ENCODE peak calls at places on chromosomes 4 and X, in nine cellular contexts. One of them, this sample, is unnamed.

GRCh38 chr4:94678896-94679295 is 78.9 kb upstream of the BMPR1B start:
- DNase-seq in aorta: no peak
- DNase-seq in GM23248: peak; percentile 89
- DNase-seq in transverse colon: no peak
- DNase-seq in gastrocnemius medialis: no peak
- DNase-seq in astrocyte: peak; percentile 43
- DNase-seq in mesenchymal stem cell: no peak
- DNase-seq in CD8-positive, alpha-beta T cell: no peak
- DNase-seq in heart left ventricle: no peak
- DNase-seq in this sample: no peak

GRCh38 chr4:3037957-3038451 is 36.3 kb downstream of the HTT-AS start:
- DNase-seq in aorta: peak; percentile 78
- DNase-seq in GM23248: peak; percentile 31
- DNase-seq in transverse colon: no peak
- DNase-seq in gastrocnemius medialis: peak; percentile 36
- DNase-seq in astrocyte: no peak
- DNase-seq in mesenchymal stem cell: no peak
- DNase-seq in CD8-positive, alpha-beta T cell: no peak
- DNase-seq in heart left ventricle: peak; percentile 89
- DNase-seq in this sample: no peak

GRCh38 chrX:49157194-49157593 is 5.4 kb upstream of the MAGIX start:
- DNase-seq in aorta: peak; percentile 53
- DNase-seq in GM23248: no peak
- DNase-seq in transverse colon: no peak
- DNase-seq in gastrocnemius medialis: no peak
- DNase-seq in astrocyte: no peak
- DNase-seq in mesenchymal stem cell: no peak
- DNase-seq in CD8-positive, alpha-beta T cell: no peak
- DNase-seq in heart left ventricle: no peak
- DNase-seq in this sample: no peak

GRCh38 chr4:106898621-106899230 is 137.4 kb downstream of the DKK2 start:
- DNase-seq in aorta: no peak
- DNase-seq in GM23248: peak; percentile 84
- DNase-seq in transverse colon: peak; percentile 12
- DNase-seq in gastrocnemius medialis: no peak
- DNase-seq in astrocyte: peak; percentile 25
- DNase-seq in mesenchymal stem cell: peak; percentile 60
- DNase-seq in CD8-positive, alpha-beta T cell: no peak
- DNase-seq in heart left ventricle: no peak
- DNase-seq in this sample: no peak

GRCh38 chr4:681736-682451 is 7.1 kb downstream of the SLC49A3 start:
- DNase-seq in aorta: peak; percentile 77
- DNase-seq in GM23248: no peak
- DNase-seq in transverse colon: peak; percentile 90
- DNase-seq in gastrocnemius medialis: no peak
- DNase-seq in astrocyte: no peak
- DNase-seq in mesenchymal stem cell: no peak
- DNase-seq in CD8-positive, alpha-beta T cell: peak; percentile 43
- DNase-seq in heart left ventricle: peak; percentile 37
- DNase-seq in this sample: no peak

GRCh38 chrX:45850197-45850774 is 649.6 kb upstream of the DIPK2B start:
- DNase-seq in aorta: no peak
- DNase-seq in GM23248: peak; percentile 27
- DNase-seq in transverse colon: no peak
- DNase-seq in gastrocnemius medialis: no peak
- DNase-seq in astrocyte: peak; percentile 18
- DNase-seq in mesenchymal stem cell: peak; percentile 36
- DNase-seq in CD8-positive, alpha-beta T cell: peak; percentile 20
- DNase-seq in heart left ventricle: no peak
- DNase-seq in this sample: peak; percentile 0

GRCh38 chr4:142925161-142925560 is 79.1 kb upstream of the INPP4B start:
- DNase-seq in aorta: no peak
- DNase-seq in GM23248: peak; percentile 68
- DNase-seq in transverse colon: no peak
- DNase-seq in gastrocnemius medialis: no peak
- DNase-seq in astrocyte: peak; percentile 2
- DNase-seq in mesenchymal stem cell: no peak
- DNase-seq in CD8-positive, alpha-beta T cell: no peak
- DNase-seq in heart left ventricle: no peak
- DNase-seq in this sample: no peak

GRCh38 chr4:123841431-123842121 is 445.0 kb downstream of the SPRY1 start:
- DNase-seq in aorta: no peak
- DNase-seq in GM23248: no peak
- DNase-seq in transverse colon: no peak
- DNase-seq in gastrocnemius medialis: no peak
- DNase-seq in astrocyte: no peak
- DNase-seq in mesenchymal stem cell: peak; percentile 45
- DNase-seq in CD8-positive, alpha-beta T cell: no peak
- DNase-seq in heart left ventricle: no peak
- DNase-seq in this sample: no peak

GRCh38 chr4:86344127-86344526 is 15.7 kb downstream of the MAPK10 start:
- DNase-seq in aorta: no peak
- DNase-seq in GM23248: no peak
- DNase-seq in transverse colon: no peak
- DNase-seq in gastrocnemius medialis: no peak
- DNase-seq in astrocyte: no peak
- DNase-seq in mesenchymal stem cell: no peak
- DNase-seq in CD8-positive, alpha-beta T cell: no peak
- DNase-seq in heart left ventricle: no peak
- DNase-seq in this sample: no peak

GRCh38 chr4:86334020-86334750 is 25.7 kb downstream of the MAPK10 start:
- DNase-seq in aorta: no peak
- DNase-seq in GM23248: no peak
- DNase-seq in transverse colon: no peak
- DNase-seq in gastrocnemius medialis: no peak
- DNase-seq in astrocyte: no peak
- DNase-seq in mesenchymal stem cell: no peak
- DNase-seq in CD8-positive, alpha-beta T cell: no peak
- DNase-seq in heart left ventricle: no peak
- DNase-seq in this sample: no peak

GRCh38 chr4:86338521-86338920 is 21.3 kb downstream of the MAPK10 start:
- DNase-seq in aorta: no peak
- DNase-seq in GM23248: peak; percentile 43
- DNase-seq in transverse colon: no peak
- DNase-seq in gastrocnemius medialis: no peak
- DNase-seq in astrocyte: peak; percentile 36
- DNase-seq in mesenchymal stem cell: no peak
- DNase-seq in CD8-positive, alpha-beta T cell: no peak
- DNase-seq in heart left ventricle: no peak
- DNase-seq in this sample: no peak

GRCh38 chr4:86333236-86333635 is 26.6 kb downstream of the MAPK10 start:
- DNase-seq in aorta: no peak
- DNase-seq in GM23248: peak; percentile 31
- DNase-seq in transverse colon: no peak
- DNase-seq in gastrocnemius medialis: no peak
- DNase-seq in astrocyte: no peak
- DNase-seq in mesenchymal stem cell: no peak
- DNase-seq in CD8-positive, alpha-beta T cell: no peak
- DNase-seq in heart left ventricle: no peak
- DNase-seq in this sample: no peak

DNA sequence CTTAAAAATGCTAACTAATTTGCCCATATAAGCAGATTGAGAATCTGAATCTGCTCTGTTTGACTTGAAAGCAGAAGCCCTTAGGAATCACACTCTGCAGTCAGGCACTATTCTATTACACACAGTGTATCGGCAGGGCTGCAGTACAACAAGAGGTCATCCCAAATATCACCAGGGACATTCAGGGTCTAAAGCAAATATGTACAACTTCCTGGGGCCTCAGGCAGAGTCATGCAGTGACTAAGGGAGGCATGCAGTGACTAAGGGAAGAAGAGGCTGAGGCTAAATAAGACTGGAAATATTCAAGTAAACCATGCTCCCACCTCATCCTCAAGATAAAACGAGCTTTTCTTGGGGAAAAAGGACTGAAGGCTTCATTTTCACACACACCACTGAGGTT is 20.9 kb downstream of the MAPK10 start:
- DNase-seq in aorta: no peak
- DNase-seq in GM23248: peak; percentile 95
- DNase-seq in transverse colon: no peak
- DNase-seq in gastrocnemius medialis: no peak
- DNase-seq in astrocyte: peak; percentile 93
- DNase-seq in mesenchymal stem cell: peak; percentile 93
- DNase-seq in CD8-positive, alpha-beta T cell: no peak
- DNase-seq in heart left ventricle: no peak
- DNase-seq in this sample: no peak
- H3K27ac ChIP-seq in aorta: no peak overlapping the region
- H3K27ac ChIP-seq in GM23248: peak overlapping the region; percentile 58
- H3K27ac ChIP-seq in transverse colon: no peak overlapping the region
- H3K27ac ChIP-seq in gastrocnemius medialis: no peak overlapping the region
- H3K27ac ChIP-seq in astrocyte: peak overlapping the region; percentile 65
- H3K27ac ChIP-seq in mesenchymal stem cell: peak overlapping the region; percentile 54
- H3K27ac ChIP-seq in CD8-positive, alpha-beta T cell: no peak overlapping the region
- H3K27ac ChIP-seq in heart left ventricle: no peak overlapping the region
- H3K27ac ChIP-seq in this sample: no peak overlapping the region

DNA sequence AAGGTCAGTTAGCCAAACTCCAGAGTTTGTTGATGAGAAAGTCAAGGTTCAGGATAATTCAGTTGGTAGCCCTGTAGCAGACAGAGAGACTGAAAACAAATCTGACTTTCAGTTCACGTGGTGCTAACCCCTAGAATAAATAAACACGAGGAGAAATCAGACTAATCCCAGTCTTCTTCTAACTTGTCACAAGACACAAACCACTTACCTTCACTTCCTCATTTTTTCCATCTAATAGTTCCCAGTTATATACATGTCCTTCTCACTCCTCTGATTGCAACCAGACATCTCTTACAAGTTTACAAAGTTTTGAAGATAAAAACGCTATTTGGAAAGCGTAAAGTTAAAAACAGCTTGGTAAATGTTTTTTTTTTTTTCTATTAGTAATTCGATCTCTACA is 7.7 kb downstream of the TLR7 start:
- DNase-seq in aorta: no peak
- DNase-seq in GM23248: no peak
- DNase-seq in transverse colon: no peak
- DNase-seq in gastrocnemius medialis: no peak
- DNase-seq in astrocyte: no peak
- DNase-seq in mesenchymal stem cell: peak; percentile 6
- DNase-seq in CD8-positive, alpha-beta T cell: no peak
- DNase-seq in heart left ventricle: no peak
- DNase-seq in this sample: no peak
- H3K27ac ChIP-seq in aorta: no peak overlapping the region
- H3K27ac ChIP-seq in GM23248: no peak overlapping the region
- H3K27ac ChIP-seq in transverse colon: no peak overlapping the region
- H3K27ac ChIP-seq in gastrocnemius medialis: no peak overlapping the region
- H3K27ac ChIP-seq in astrocyte: no peak overlapping the region
- H3K27ac ChIP-seq in mesenchymal stem cell: no peak overlapping the region
- H3K27ac ChIP-seq in CD8-positive, alpha-beta T cell: no peak overlapping the region
- H3K27ac ChIP-seq in heart left ventricle: no peak overlapping the region
- H3K27ac ChIP-seq in this sample: no peak overlapping the region

GRCh38 chr4:76634239-76634638 is 199.2 kb downstream of the SHROOM3 start:
- DNase-seq in aorta: no peak
- DNase-seq in GM23248: peak; percentile 84
- DNase-seq in transverse colon: no peak
- DNase-seq in gastrocnemius medialis: no peak
- DNase-seq in astrocyte: peak; percentile 77
- DNase-seq in mesenchymal stem cell: peak; percentile 88
- DNase-seq in CD8-positive, alpha-beta T cell: no peak
- DNase-seq in heart left ventricle: no peak
- DNase-seq in this sample: no peak

GRCh38 chr4:76639292-76639691 is 204.3 kb downstream of the SHROOM3 start:
- DNase-seq in aorta: no peak
- DNase-seq in GM23248: peak; percentile 70
- DNase-seq in transverse colon: no peak
- DNase-seq in gastrocnemius medialis: no peak
- DNase-seq in astrocyte: no peak
- DNase-seq in mesenchymal stem cell: no peak
- DNase-seq in CD8-positive, alpha-beta T cell: no peak
- DNase-seq in heart left ventricle: no peak
- DNase-seq in this sample: no peak

GRCh38 chr4:76641351-76641750 is 206.3 kb downstream of the SHROOM3 start:
- DNase-seq in aorta: no peak
- DNase-seq in GM23248: no peak
- DNase-seq in transverse colon: no peak
- DNase-seq in gastrocnemius medialis: no peak
- DNase-seq in astrocyte: no peak
- DNase-seq in mesenchymal stem cell: no peak
- DNase-seq in CD8-positive, alpha-beta T cell: no peak
- DNase-seq in heart left ventricle: no peak
- DNase-seq in this sample: no peak

GRCh38 chr4:76640252-76640925 is 205.4 kb downstream of the SHROOM3 start:
- DNase-seq in aorta: no peak
- DNase-seq in GM23248: no peak
- DNase-seq in transverse colon: no peak
- DNase-seq in gastrocnemius medialis: no peak
- DNase-seq in astrocyte: no peak
- DNase-seq in mesenchymal stem cell: no peak
- DNase-seq in CD8-positive, alpha-beta T cell: no peak
- DNase-seq in heart left ventricle: no peak
- DNase-seq in this sample: no peak

GRCh38 chr4:76637704-76638361 is 202.8 kb downstream of the SHROOM3 start:
- DNase-seq in aorta: no peak
- DNase-seq in GM23248: peak; percentile 73
- DNase-seq in transverse colon: no peak
- DNase-seq in gastrocnemius medialis: no peak
- DNase-seq in astrocyte: no peak
- DNase-seq in mesenchymal stem cell: no peak
- DNase-seq in CD8-positive, alpha-beta T cell: no peak
- DNase-seq in heart left ventricle: no peak
- DNase-seq in this sample: no peak
- H3K27ac ChIP-seq in aorta: peak overlapping the region; percentile 86
- H3K27ac ChIP-seq in GM23248: peak overlapping the region; percentile 58
- H3K27ac ChIP-seq in transverse colon: no peak overlapping the region
- H3K27ac ChIP-seq in gastrocnemius medialis: no peak overlapping the region
- H3K27ac ChIP-seq in astrocyte: no peak overlapping the region
- H3K27ac ChIP-seq in mesenchymal stem cell: no peak overlapping the region
- H3K27ac ChIP-seq in CD8-positive, alpha-beta T cell: no peak overlapping the region
- H3K27ac ChIP-seq in heart left ventricle: no peak overlapping the region
- H3K27ac ChIP-seq in this sample: no peak overlapping the region

GRCh38 chr4:186845137-186845842 is 121.6 kb upstream of the FAT1 start:
- DNase-seq in aorta: peak; percentile 75
- DNase-seq in GM23248: peak; percentile 87
- DNase-seq in transverse colon: peak; percentile 25
- DNase-seq in gastrocnemius medialis: no peak
- DNase-seq in astrocyte: peak; percentile 96
- DNase-seq in mesenchymal stem cell: peak; percentile 95
- DNase-seq in CD8-positive, alpha-beta T cell: no peak
- DNase-seq in heart left ventricle: no peak
- DNase-seq in this sample: no peak

GRCh38 chr4:186848437-186848836 is 124.8 kb upstream of the FAT1 start:
- DNase-seq in aorta: no peak
- DNase-seq in GM23248: no peak
- DNase-seq in transverse colon: no peak
- DNase-seq in gastrocnemius medialis: no peak
- DNase-seq in astrocyte: no peak
- DNase-seq in mesenchymal stem cell: no peak
- DNase-seq in CD8-positive, alpha-beta T cell: no peak
- DNase-seq in heart left ventricle: no peak
- DNase-seq in this sample: no peak

GRCh38 chr4:186851291-186852077 is 127.8 kb upstream of the FAT1 start:
- DNase-seq in aorta: no peak
- DNase-seq in GM23248: no peak
- DNase-seq in transverse colon: no peak
- DNase-seq in gastrocnemius medialis: no peak
- DNase-seq in astrocyte: no peak
- DNase-seq in mesenchymal stem cell: no peak
- DNase-seq in CD8-positive, alpha-beta T cell: no peak
- DNase-seq in heart left ventricle: no peak
- DNase-seq in this sample: no peak

GRCh38 chr4:186844059-186844681 is 120.5 kb upstream of the FAT1 start:
- DNase-seq in aorta: no peak
- DNase-seq in GM23248: peak; percentile 71
- DNase-seq in transverse colon: no peak
- DNase-seq in gastrocnemius medialis: peak; percentile 16
- DNase-seq in astrocyte: peak; percentile 62
- DNase-seq in mesenchymal stem cell: peak; percentile 82
- DNase-seq in CD8-positive, alpha-beta T cell: no peak
- DNase-seq in heart left ventricle: peak; percentile 24
- DNase-seq in this sample: no peak

GRCh38 chr4:186846426-186846825 is 122.8 kb upstream of the FAT1 start:
- DNase-seq in aorta: no peak
- DNase-seq in GM23248: no peak
- DNase-seq in transverse colon: no peak
- DNase-seq in gastrocnemius medialis: no peak
- DNase-seq in astrocyte: no peak
- DNase-seq in mesenchymal stem cell: peak; percentile 58
- DNase-seq in CD8-positive, alpha-beta T cell: no peak
- DNase-seq in heart left ventricle: no peak
- DNase-seq in this sample: no peak
- H3K27ac ChIP-seq in aorta: no peak overlapping the region
- H3K27ac ChIP-seq in GM23248: no peak overlapping the region
- H3K27ac ChIP-seq in transverse colon: no peak overlapping the region
- H3K27ac ChIP-seq in gastrocnemius medialis: no peak overlapping the region
- H3K27ac ChIP-seq in astrocyte: no peak overlapping the region
- H3K27ac ChIP-seq in mesenchymal stem cell: no peak overlapping the region
- H3K27ac ChIP-seq in CD8-positive, alpha-beta T cell: no peak overlapping the region
- H3K27ac ChIP-seq in heart left ventricle: no peak overlapping the region
- H3K27ac ChIP-seq in this sample: no peak overlapping the region

This sample was measured in substantia nigra.